ENCODE peak calls at places on chromosomes 1 and 21, in four cellular contexts. A is IMR-90, T is PC-9, B is fibroblast of lung. D is an unnamed sample.
A peak's percentile ranks its signal among the peaks of the same experiment; 100 is the strongest.

GRCh38 chr1:209012443-209013196 is 570.9 kb upstream of the CAMK1G start:
- DNase-seq in A (no peak), T (no peak), B (no peak), D (no peak)

GRCh38 chr1:41447995-41448770 is 36.3 kb downstream of the EDN2 start:
- DNase-seq in A (no peak), T (no peak), B (no peak), D (no peak)

GRCh38 chr1:244460195-244460594 is 878 bp upstream of the CATSPERE start:
- DNase-seq in A (no peak), T (no peak), B (peak; percentile 22), D (no peak)

GRCh38 chr1:26744075-26744958 is 43.4 kb upstream of the PIGV start:
- DNase-seq in A (peak; percentile 94), T (no peak), B (peak; percentile 94), D (peak; percentile 91)

GRCh38 chr1:23555225-23555801 is 4.0 kb downstream of the ID3 start:
- DNase-seq in A (peak; percentile 68), T (no peak), B (no peak), D (peak; percentile 64)

GRCh38 chr1:37056201-37056764 is 22.0 kb upstream of the GRIK3 start:
- DNase-seq in A (no peak), T (no peak), B (no peak), D (no peak)

GRCh38 chr1:45884700-45885099 is 81.3 kb downstream of the MAST2 start:
- DNase-seq in A (peak; percentile 37), T (peak; percentile 37), B (peak; percentile 40), D (peak; percentile 26)

GRCh38 chr1:35650416-35650815 is 9.1 kb upstream of the PSMB2 start:
- DNase-seq in A (no peak), T (no peak), B (no peak), D (no peak)

GRCh38 chr1:203592156-203592555 is 34.5 kb upstream of the ATP2B4 start:
- DNase-seq in A (peak; percentile 42), T (no peak), B (peak; percentile 59), D (peak; percentile 30)

GRCh38 chr21:17370750-17371325 is 142.0 kb upstream of the CXADR start:
- DNase-seq in A (no peak), T (no peak), B (peak; percentile 9), D (no peak)

GRCh38 chr21:45364464-45365185 is 40.3 kb upstream of the COL18A1 start:
- DNase-seq in A (peak; percentile 89), T (no peak), B (peak; percentile 93), D (peak; percentile 92)

DNA sequence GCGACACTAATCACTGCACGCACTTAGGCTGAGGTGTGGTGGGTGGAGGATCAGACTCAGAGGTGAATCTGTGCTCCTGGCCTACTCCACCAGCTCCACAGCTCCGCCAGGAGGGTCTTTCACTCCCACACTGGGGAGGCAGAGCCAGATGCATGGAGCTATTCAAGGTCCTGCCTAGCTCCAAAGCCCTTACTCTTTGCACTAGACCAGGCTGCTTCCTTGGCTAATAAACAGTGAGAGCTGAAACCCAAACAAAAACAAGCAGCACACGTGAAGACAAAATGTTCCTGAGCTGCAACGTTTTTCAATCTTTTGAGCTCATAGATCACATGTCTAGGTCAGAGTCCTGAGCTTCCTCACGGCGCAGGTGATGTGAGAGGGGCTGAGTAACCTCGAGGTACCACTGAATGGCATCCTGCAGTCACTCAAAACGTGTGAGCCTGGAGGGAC is 19.2 kb downstream of the CAPZB start:
- DNase-seq in A (no peak), T (no peak), B (no peak), D (no peak)
- H4K20me1 ChIP-seq in A (peaks cover 96% of the 10 kb centered on the region), T (peaks cover 23% of the 10 kb centered on the region), B (peaks cover 9% of the 10 kb centered on the region), D (peaks cover 96% of the 10 kb centered on the region)

GRCh38 chr1:96973605-96974004 is 252.0 kb downstream of the PTBP2 start:
- DNase-seq in A (peak; percentile 33), T (no peak), B (peak; percentile 43), D (no peak)
- H4K20me1 ChIP-seq in A (no peaks in the 10 kb centered on the region), T (no peaks in the 10 kb centered on the region), B (no peaks in the 10 kb centered on the region), D (no peaks in the 10 kb centered on the region)

DNA sequence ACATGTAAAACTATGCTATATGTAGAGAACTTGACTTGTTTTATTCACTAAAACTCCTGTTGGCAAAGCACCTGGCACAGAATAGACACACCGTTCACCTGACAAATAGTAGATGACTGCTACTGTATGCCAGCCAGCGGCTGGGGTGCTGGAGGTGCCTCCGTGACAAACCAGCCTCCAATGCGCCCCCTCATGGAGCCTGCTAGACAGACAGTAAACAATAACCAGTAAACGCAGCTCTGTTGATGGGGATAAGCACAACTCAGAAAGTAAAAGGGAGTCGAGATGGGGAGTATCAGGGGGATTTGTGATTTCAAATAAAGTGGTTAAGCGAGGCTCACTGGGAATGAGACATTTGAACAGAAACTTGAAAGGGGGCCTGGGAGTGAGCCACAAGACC is 107.2 kb downstream of the PRDM2 start:
- DNase-seq in A (no peak), T (no peak), B (no peak), D (no peak)
- H4K20me1 ChIP-seq in A (no peaks in the 10 kb centered on the region), T (no peaks in the 10 kb centered on the region), B (no peaks in the 10 kb centered on the region), D (peaks cover 35% of the 10 kb centered on the region)

DNA sequence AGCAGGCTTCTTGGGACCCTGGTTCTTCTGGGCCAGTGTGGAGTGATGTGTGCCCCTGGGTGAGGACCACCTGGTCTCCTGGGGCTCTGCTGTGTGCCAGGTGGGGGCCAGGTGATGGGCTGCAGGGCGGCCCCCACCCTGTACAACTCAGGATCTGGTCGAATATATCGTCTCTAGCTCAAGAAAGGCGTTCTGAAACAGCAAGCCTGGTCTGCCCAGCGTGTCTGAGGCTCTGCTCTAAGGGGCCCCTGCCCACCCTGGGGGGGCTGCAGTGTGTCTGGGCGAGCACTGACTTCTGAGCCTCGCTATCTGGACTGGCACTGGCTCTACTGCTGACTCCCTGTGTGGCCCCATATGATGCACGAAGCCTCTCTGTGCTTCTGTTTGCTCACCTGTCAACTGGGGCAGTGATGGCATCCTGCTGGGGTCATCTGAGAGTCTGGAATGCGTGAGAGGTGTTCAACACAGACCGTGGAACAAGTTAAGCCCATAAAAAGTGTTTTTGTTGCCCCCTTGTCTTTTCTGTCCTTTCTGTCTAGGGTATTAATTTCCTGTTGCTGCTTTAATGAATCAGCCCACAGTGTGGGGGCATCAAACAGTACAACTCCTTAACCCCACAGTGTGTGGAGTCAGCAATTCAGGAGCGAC is 56.0 kb upstream of the TRAPPC10 start:
- DNase-seq in A (no peak), T (no peak), B (peak; percentile 4), D (no peak)
- H4K20me1 ChIP-seq in A (peaks cover 51% of the 10 kb centered on the region), T (no peaks in the 10 kb centered on the region), B (no peaks in the 10 kb centered on the region), D (peaks cover 63% of the 10 kb centered on the region)

GRCh38 chr1:20964540-20965484 is 177.7 kb upstream of the HP1BP3 start:
- DNase-seq in A (no peak), T (peak; percentile 43), B (no peak), D (no peak)
- H4K20me1 ChIP-seq in A (no peaks in the 10 kb centered on the region), T (no peaks in the 10 kb centered on the region), B (no peaks in the 10 kb centered on the region), D (no peaks in the 10 kb centered on the region)

GRCh38 chr1:6188466-6188865 is 8.3 kb upstream of the CHD5 start:
- DNase-seq in A (no peak), T (no peak), B (no peak), D (no peak)
- H4K20me1 ChIP-seq in A (peaks cover 50% of the 10 kb centered on the region), T (peaks cover 68% of the 10 kb centered on the region), B (no peaks in the 10 kb centered on the region), D (peaks cover 89% of the 10 kb centered on the region)

GRCh38 chr1:230071316-230071715 is 4.3 kb downstream of the GALNT2 start:
- DNase-seq in A (no peak), T (no peak), B (no peak), D (no peak)

GRCh38 chr1:230073371-230074035 is 6.5 kb downstream of the GALNT2 start:
- DNase-seq in A (peak; percentile 91), T (peak; percentile 72), B (peak; percentile 78), D (peak; percentile 68)

GRCh38 chr1:230072296-230072695 is 5.3 kb downstream of the GALNT2 start:
- DNase-seq in A (no peak), T (no peak), B (no peak), D (no peak)

GRCh38 chr1:230074270-230074669 is 7.2 kb downstream of the GALNT2 start:
- DNase-seq in A (no peak), T (no peak), B (no peak), D (no peak)

GRCh38 chr1:230072866-230073265 is 5.8 kb downstream of the GALNT2 start:
- DNase-seq in A (no peak), T (no peak), B (no peak), D (no peak)
- H4K20me1 ChIP-seq in A (peaks cover 77% of the 10 kb centered on the region), T (peaks cover 12% of the 10 kb centered on the region), B (no peaks in the 10 kb centered on the region), D (peaks cover 79% of the 10 kb centered on the region)

DNA sequence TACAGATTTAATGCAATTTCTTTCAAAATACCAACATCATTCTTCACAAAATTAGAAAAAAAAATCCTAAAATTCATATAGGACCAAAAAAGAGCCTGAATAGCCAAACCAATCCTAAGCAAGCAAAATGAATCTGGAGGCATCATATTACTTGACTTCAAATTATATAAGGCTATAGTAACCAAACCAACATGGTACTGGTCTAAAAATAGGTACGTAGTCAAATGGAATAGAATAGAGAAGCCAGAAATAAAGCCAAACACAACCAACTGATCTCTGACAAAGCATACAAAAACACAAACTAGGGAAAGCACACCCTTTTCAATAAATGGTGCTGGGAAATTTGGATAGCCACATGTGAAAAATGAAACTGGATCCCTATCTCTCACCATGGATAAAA is 112.3 kb upstream of the TSPAN2 start:
- DNase-seq in A (no peak), T (no peak), B (no peak), D (no peak)
- H4K20me1 ChIP-seq in A (no peaks in the 10 kb centered on the region), T (no peaks in the 10 kb centered on the region), B (no peaks in the 10 kb centered on the region), D (no peaks in the 10 kb centered on the region)

GRCh38 chr1:155522069-155522468 is 40.5 kb downstream of the ASH1L start:
- DNase-seq in A (no peak), T (no peak), B (peak; percentile 40), D (peak; percentile 23)
- H4K20me1 ChIP-seq in A (peaks cover 40% of the 10 kb centered on the region), T (peaks cover 21% of the 10 kb centered on the region), B (no peaks in the 10 kb centered on the region), D (peaks cover 67% of the 10 kb centered on the region)

GRCh38 chr1:44798481-44799365 is 1.5 kb upstream of the PLK3 start:
- DNase-seq in A (no peak), T (no peak), B (no peak), D (no peak)
- H4K20me1 ChIP-seq in A (peaks cover 20% of the 10 kb centered on the region), T (no peaks in the 10 kb centered on the region), B (no peaks in the 10 kb centered on the region), D (peaks cover 32% of the 10 kb centered on the region)